ENCODE peak calls at places on chromosomes 11 and 22, in eight cellular contexts. X is coronary artery, W is fibroblast of pulmonary artery, B is Caco-2, G is esophagus squamous epithelium, V is tibial artery, E is IMR-90, H is AG10803. Y is an unnamed sample.
A peak's percentile ranks its signal among the peaks of the same experiment; 100 is the strongest.

GRCh38 chr22:39434721-39435120 is 22.1 kb upstream of the MGAT3 start:
- DNase-seq in X (no peak), W (no peak), B (no peak), G (no peak), V (no peak), E (no peak), H (no peak), Y (no peak)

GRCh38 chr11:60918941-60919275 is 5.0 kb downstream of the TMEM109 start:
- DNase-seq in X (no peak), W (peak; percentile 44), B (no peak), G (no peak), V (no peak), E (peak; percentile 40), H (no peak), Y (peak; percentile 65)

GRCh38 chr11:121556937-121557336 is 104.2 kb upstream of the SORL1-AS1 start:
- DNase-seq in X (no peak), W (no peak), B (no peak), G (no peak), V (no peak), E (no peak), H (no peak), Y (no peak)

GRCh38 chr11:104003491-104003890 is 32.9 kb upstream of the DDI1 start:
- DNase-seq in X (no peak), W (peak; percentile 18), B (no peak), G (no peak), V (no peak), E (peak; percentile 64), H (peak; percentile 78), Y (peak; percentile 51)

GRCh38 chr22:36853407-36854099 is 7.3 kb upstream of the NCF4 start:
- DNase-seq in X (no peak), W (peak; percentile 57), B (peak; percentile 56), G (peak; percentile 40), V (peak; percentile 50), E (peak; percentile 25), H (peak; percentile 18), Y (peak; percentile 22)

GRCh38 chr11:8036986-8037385 is 44.0 kb upstream of the TUB start:
- DNase-seq in X (peak; percentile 65), W (no peak), B (no peak), G (no peak), V (no peak), E (no peak), H (no peak), Y (no peak)

GRCh38 chr11:35045219-35045819 is 93.7 kb upstream of the CD44 start:
- DNase-seq in X (no peak), W (no peak), B (no peak), G (no peak), V (no peak), E (no peak), H (no peak), Y (no peak)

GRCh38 chr11:65216830-65217229 is 35.1 kb downstream of the CAPN1 start:
- DNase-seq in X (no peak), W (no peak), B (no peak), G (no peak), V (no peak), E (no peak), H (no peak), Y (no peak)

GRCh38 chr22:50526849-50527801 is 1.7 kb upstream of the SCO2 start:
- DNase-seq in X (peak; percentile 80), W (peak; percentile 49), B (peak; percentile 71), G (no peak), V (peak; percentile 66), E (no peak), H (peak; percentile 38), Y (no peak)

GRCh38 chr11:17475666-17476316 is 854 bp downstream of the ABCC8 start:
- DNase-seq in X (no peak), W (no peak), B (no peak), G (no peak), V (no peak), E (no peak), H (no peak), Y (no peak)

GRCh38 chr11:68312117-68312779 is at the start of gene LRP5:
- DNase-seq in X (no peak), W (no peak), B (peak; percentile 58), G (no peak), V (no peak), E (peak; percentile 10), H (no peak), Y (no peak)
- TF ChIP-seq CTCF in X (no peak), W (no peak), B (no peak), G (no peak), V (no peak), E (no peak), H (no peak), Y (no peak)

DNA sequence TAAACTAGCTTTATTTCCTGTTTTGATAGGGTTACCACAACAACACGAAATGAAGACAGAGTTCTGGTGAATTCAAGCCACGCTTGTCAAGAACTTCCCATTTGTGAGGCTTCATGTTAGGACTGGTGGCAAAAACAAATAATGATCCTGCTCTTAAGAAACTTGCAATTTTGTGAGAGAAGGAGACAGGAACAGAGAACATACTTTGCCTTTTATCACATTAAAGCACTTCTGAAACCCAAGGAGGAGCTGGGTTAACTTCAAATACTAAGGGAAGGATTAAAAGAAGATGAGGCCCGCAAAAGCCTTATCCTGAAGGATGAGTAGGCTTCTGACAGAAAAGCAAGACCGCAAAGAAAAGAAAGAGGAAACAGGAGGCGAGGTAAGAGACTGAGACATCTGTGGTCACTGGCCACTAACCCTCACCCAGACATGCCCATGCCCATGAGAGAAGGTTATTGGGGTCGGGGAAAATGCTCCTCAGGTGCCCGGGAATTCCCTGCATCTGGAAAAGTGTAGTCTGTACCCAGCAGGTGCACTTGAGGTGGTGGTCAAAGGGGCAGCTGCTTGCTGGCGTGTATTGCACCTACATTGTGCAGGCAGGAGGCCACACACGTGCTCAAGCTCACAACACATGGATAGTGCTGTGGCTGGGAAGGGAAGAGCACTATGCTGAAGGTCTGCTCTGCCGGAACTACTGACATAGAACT is 50.5 kb downstream of the MAPK1 start:
- DNase-seq in X (no peak), W (peak; percentile 97), B (no peak), G (no peak), V (no peak), E (peak; percentile 95), H (peak; percentile 94), Y (peak; percentile 93)
- H3K4me3 ChIP-seq in X (peak overlapping the region; percentile 38), W (peak overlapping the region; percentile 9), B (no peak overlapping the region), G (no peak overlapping the region), V (no peak overlapping the region), E (no peak overlapping the region), H (no peak overlapping the region), Y (no peak overlapping the region)

DNA sequence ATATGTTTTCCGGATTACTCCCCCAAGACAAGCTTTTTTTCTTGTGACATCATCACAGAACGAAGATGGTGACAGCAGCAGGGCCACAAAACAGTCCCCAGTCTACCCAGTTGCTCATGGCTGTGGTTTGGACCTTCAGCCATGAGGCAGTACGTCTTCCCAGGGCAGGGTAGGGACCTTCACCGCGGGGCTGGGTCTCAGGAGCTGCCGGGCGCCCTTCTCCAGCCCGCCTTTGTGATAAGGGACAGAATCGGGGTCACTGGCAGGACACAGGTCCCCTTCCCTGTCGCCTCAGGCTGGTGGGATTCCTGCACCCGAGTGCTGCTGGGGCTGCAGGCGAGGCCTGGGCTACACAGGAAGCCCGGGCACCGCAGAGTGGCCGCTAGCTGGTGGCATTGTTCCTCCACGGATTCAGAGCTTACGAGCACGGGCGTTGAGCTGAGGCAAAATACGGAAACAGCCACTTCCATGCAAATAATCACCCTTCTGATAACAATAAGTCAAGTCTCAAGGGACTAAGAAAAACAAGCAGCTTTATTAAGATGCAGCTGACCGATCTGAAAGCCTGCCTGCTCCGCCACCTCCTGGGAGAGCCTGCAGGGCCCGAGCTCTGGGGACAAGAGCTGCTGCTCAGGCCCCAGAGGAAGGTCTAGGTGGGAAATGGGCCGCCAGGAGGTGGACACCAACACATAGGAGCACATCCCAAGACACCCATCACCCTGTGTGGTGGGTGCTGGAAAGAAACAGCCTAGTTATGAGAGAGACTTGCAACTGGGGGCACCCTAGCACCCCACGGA is 12.3 kb downstream of the TBX1 start:
- DNase-seq in X (no peak), W (no peak), B (no peak), G (no peak), V (no peak), E (no peak), H (no peak), Y (no peak)
- TF ChIP-seq CTCF in X (no peak), W (no peak), B (no peak), G (no peak), V (no peak), E (no peak), H (no peak), Y (no peak)

GRCh38 chr11:114165326-114166230 is 106.1 kb downstream of the ZBTB16 start:
- DNase-seq in X (no peak), W (no peak), B (no peak), G (no peak), V (no peak), E (no peak), H (no peak), Y (no peak)

GRCh38 chr11:114163231-114163631 is 103.7 kb downstream of the ZBTB16 start:
- DNase-seq in X (no peak), W (peak; percentile 95), B (no peak), G (no peak), V (no peak), E (peak; percentile 5), H (peak; percentile 68), Y (no peak)

GRCh38 chr11:114163830-114164401 is 104.4 kb downstream of the ZBTB16 start:
- DNase-seq in X (no peak), W (peak; percentile 61), B (no peak), G (no peak), V (peak; percentile 82), E (no peak), H (no peak), Y (peak; percentile 52)

GRCh38 chr11:114162719-114163123 is 103.2 kb downstream of the ZBTB16 start:
- DNase-seq in X (peak; percentile 98), W (peak; percentile 100), B (no peak), G (peak; percentile 17), V (peak; percentile 95), E (peak; percentile 94), H (peak; percentile 99), Y (peak; percentile 100)

GRCh38 chr11:114164546-114164945 is 105.0 kb downstream of the ZBTB16 start:
- DNase-seq in X (no peak), W (no peak), B (no peak), G (no peak), V (no peak), E (no peak), H (no peak), Y (no peak)
- H3K4me3 ChIP-seq in X (no peak overlapping the region), W (no peak overlapping the region), B (no peak overlapping the region), G (no peak overlapping the region), V (no peak overlapping the region), E (no peak overlapping the region), H (no peak overlapping the region), Y (no peak overlapping the region)

Y was measured in astrocyte of the spinal cord.